ENCODE peak calls at places on chromosomes 7 and 10, in five cellular contexts. M is BE2C, C is H1, N is fibroblast of lung, D is colonic mucosa. Y is an unnamed sample.

GRCh38 chr7:24756545-24756988 is 697 bp downstream of the GSDME start:
- DNase-seq in M (no peak), C (no peak), D (no peak), N (no peak), Y (no peak)

GRCh38 chr7:18399624-18400235 is 95.8 kb upstream of the HDAC9 start:
- DNase-seq in M (no peak), N (peak), C (no peak), D (no peak), Y (no peak)

GRCh38 chr7:3431306-3431705 is 130.3 kb downstream of the SDK1 start:
- DNase-seq in C (no peak), N (peak), D (no peak), M (no peak), Y (no peak)

GRCh38 chr7:148726385-148726784 is 27.7 kb downstream of the CUL1 start:
- DNase-seq in D (no peak), C (no peak), N (no peak), M (no peak), Y (no peak)

GRCh38 chr10:30639946-30640786 is 10.6 kb upstream of the LYZL2 start:
- DNase-seq in D (no peak), C (no peak), N (peak), M (no peak), Y (peak)

GRCh38 chr7:5633161-5634106 is 148.0 kb downstream of the RNF216 start:
- DNase-seq in M (no peak), N (no peak), C (no peak), D (no peak), Y (peak)

GRCh38 chr7:45295222-45295621 is 137.6 kb downstream of the RAMP3 start:
- DNase-seq in D (no peak), N (no peak), C (no peak), M (no peak), Y (peak)

GRCh38 chr10:42753507-42754154 is 29.0 kb upstream of the BMS1 start:
- DNase-seq in D (peak), M (no peak), C (no peak), N (no peak), Y (peak)

GRCh38 chr7:128394904-128395496 is 14.8 kb downstream of the IMPDH1 start:
- DNase-seq in M (no peak), N (no peak), D (no peak), C (no peak), Y (no peak)

GRCh38 chr7:128393526-128394330 is 16.1 kb downstream of the IMPDH1 start:
- DNase-seq in C (no peak), D (no peak), M (no peak), N (no peak), Y (no peak)

GRCh38 chr7:128396357-128396756 is 13.4 kb downstream of the IMPDH1 start:
- DNase-seq in N (no peak), D (no peak), C (no peak), M (no peak), Y (no peak)

GRCh38 chr7:128398016-128398840 is 11.6 kb downstream of the IMPDH1 start:
- DNase-seq in C (no peak), D (peak), M (peak), N (no peak), Y (peak)

GRCh38 chr7:128395748-128396147 is 14.0 kb downstream of the IMPDH1 start:
- DNase-seq in C (no peak), D (no peak), N (no peak), M (no peak), Y (no peak)
- TF ChIP-seq CTCF in C (peak), D (no peak), N (no peak), M (peak), Y (peak)

GRCh38 chr10:23293145-23293724 is 51.4 kb downstream of the C10orf67 start:
- DNase-seq in M (peak), D (peak), N (peak), C (peak), Y (peak)
- TF ChIP-seq CTCF in M (peak), D (no peak), N (peak), C (peak), Y (peak)

GRCh38 chr10:46019541-46020343 is 10.7 kb downstream of the NCOA4 start:
- DNase-seq in D (no peak), N (no peak), M (no peak), C (no peak), Y (no peak)
- TF ChIP-seq CTCF in D (no peak), N (no peak), M (no peak), C (no peak), Y (no peak)

DNA sequence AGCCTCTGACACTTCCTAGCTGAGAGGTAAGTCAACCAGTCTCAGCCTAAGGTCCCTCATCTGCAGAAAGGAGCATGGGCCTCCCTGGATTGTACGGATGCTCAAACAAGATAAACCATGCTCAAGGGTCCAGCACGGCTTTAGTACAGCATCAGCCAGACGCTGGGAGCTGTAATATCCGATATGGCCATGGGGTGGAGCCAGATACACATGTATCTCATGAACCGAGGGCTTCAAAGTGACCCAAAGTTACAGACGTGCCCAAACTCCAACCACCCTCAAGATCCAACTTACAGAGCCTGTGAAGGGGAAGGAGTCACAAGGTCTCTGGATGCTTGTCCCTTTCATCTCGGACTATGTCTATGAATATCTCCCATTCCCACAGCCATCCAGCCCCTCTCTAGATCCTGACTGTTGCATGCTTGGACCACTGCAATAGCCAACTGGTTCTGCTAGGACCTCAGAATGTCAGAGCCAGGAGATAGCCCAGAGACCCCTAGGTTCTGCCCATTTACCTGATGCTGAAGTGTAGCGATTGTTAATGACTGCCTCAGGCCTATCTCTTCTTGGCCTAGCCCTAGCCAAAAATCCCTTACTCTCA is 142.4 kb downstream of the SH3PXD2A start:
- DNase-seq in N (peak), M (peak), D (peak), C (peak), Y (peak)
- TF ChIP-seq CTCF in N (peak), M (peak), D (peak), C (peak), Y (peak)

GRCh38 chr7:154503962-154504550 is 451.9 kb downstream of the DPP6 start:
- DNase-seq in N (peak), M (no peak), D (no peak), C (no peak), Y (peak)
- TF ChIP-seq CTCF in N (peak), M (peak), D (peak), C (no peak), Y (peak)

GRCh38 chr7:12687213-12688171 is at the start of gene ARL4A:
- DNase-seq in N (peak), M (peak), D (peak), C (peak), Y (peak)
- TF ChIP-seq CTCF in N (peak), M (no peak), D (no peak), C (peak), Y (peak)

GRCh38 chr10:132453470-132453861 is 56.5 kb downstream of the PWWP2B start:
- DNase-seq in D (no peak), C (no peak), N (no peak), M (no peak), Y (no peak)
- TF ChIP-seq CTCF in D (no peak), C (no peak), N (no peak), M (no peak), Y (no peak)

GRCh38 chr7:35599642-35600041 is 95.3 kb downstream of the HERPUD2 start:
- DNase-seq in N (no peak), M (no peak), D (no peak), C (no peak), Y (no peak)

GRCh38 chr7:35588647-35589046 is 106.3 kb downstream of the HERPUD2 start:
- DNase-seq in D (no peak), C (no peak), M (no peak), N (no peak), Y (no peak)

GRCh38 chr7:35596061-35596460 is 98.9 kb downstream of the HERPUD2 start:
- DNase-seq in M (no peak), C (no peak), N (peak), D (no peak), Y (no peak)

GRCh38 chr7:35599061-35599460 is 95.9 kb downstream of the HERPUD2 start:
- DNase-seq in N (no peak), M (no peak), C (no peak), D (no peak), Y (no peak)

GRCh38 chr7:35593896-35594295 is 101.0 kb downstream of the HERPUD2 start:
- DNase-seq in M (peak), C (peak), D (peak), N (no peak), Y (peak)
- TF ChIP-seq CTCF in M (peak), C (peak), D (no peak), N (peak), Y (peak)

GRCh38 chr10:120943542-120943941 is 92.4 kb downstream of the WDR11 start:
- DNase-seq in D (no peak), N (no peak), M (no peak), C (no peak), Y (peak)
- TF ChIP-seq CTCF in D (no peak), N (no peak), M (peak), C (peak), Y (no peak)